ENCODE peak calls at places on chromosomes 12 and 14, in five cellular contexts. One of them, this sample, is unnamed.

GRCh38 chr14:106879241-106879640 is 1352.9 kb downstream of the TMEM121 start:
- DNase-seq in H9: no peak
- DNase-seq in mesenchymal stem cell: no peak
- DNase-seq in H1: no peak
- DNase-seq in neuronal stem cell: no peak
- DNase-seq in this sample: no peak

GRCh38 chr12:89160716-89161123 is 191.6 kb downstream of the DUSP6 start:
- DNase-seq in H1: no peak
- DNase-seq in mesenchymal stem cell: peak
- DNase-seq in H9: no peak
- DNase-seq in neuronal stem cell: no peak
- DNase-seq in this sample: peak

GRCh38 chr14:95784137-95784536 is 70.2 kb upstream of the TCL1A start:
- DNase-seq in H1: no peak
- DNase-seq in H9: no peak
- DNase-seq in mesenchymal stem cell: no peak
- DNase-seq in neuronal stem cell: peak
- DNase-seq in this sample: no peak

GRCh38 chr14:93120522-93120921 is 4.8 kb upstream of the ITPK1 start:
- DNase-seq in H9: no peak
- DNase-seq in H1: no peak
- DNase-seq in mesenchymal stem cell: no peak
- DNase-seq in neuronal stem cell: no peak
- DNase-seq in this sample: no peak

GRCh38 chr14:92847220-92848148 is 53.4 kb downstream of the GOLGA5 start:
- DNase-seq in mesenchymal stem cell: no peak
- DNase-seq in neuronal stem cell: no peak
- DNase-seq in H9: no peak
- DNase-seq in H1: no peak
- DNase-seq in this sample: no peak

GRCh38 chr14:60294670-60295069 is 45.6 kb downstream of the PPM1A start:
- DNase-seq in H9: no peak
- DNase-seq in mesenchymal stem cell: no peak
- DNase-seq in neuronal stem cell: no peak
- DNase-seq in H1: no peak
- DNase-seq in this sample: no peak

GRCh38 chr12:91272456-91273063 is 89.9 kb upstream of the DCN start:
- DNase-seq in H1: peak
- DNase-seq in mesenchymal stem cell: peak
- DNase-seq in neuronal stem cell: peak
- DNase-seq in H9: peak
- DNase-seq in this sample: no peak

GRCh38 chr12:52669426-52669825 is 10.8 kb downstream of the KRT1 start:
- DNase-seq in mesenchymal stem cell: no peak
- DNase-seq in H1: no peak
- DNase-seq in neuronal stem cell: no peak
- DNase-seq in H9: no peak
- DNase-seq in this sample: peak

GRCh38 chr14:50353126-50353525 is 41.0 kb downstream of the DMAC2L start:
- DNase-seq in mesenchymal stem cell: no peak
- DNase-seq in H9: no peak
- DNase-seq in H1: no peak
- DNase-seq in neuronal stem cell: no peak
- DNase-seq in this sample: peak

GRCh38 chr12:29763301-29763683 is 20.4 kb downstream of the TMTC1 start:
- DNase-seq in H9: no peak
- DNase-seq in neuronal stem cell: no peak
- DNase-seq in mesenchymal stem cell: peak
- DNase-seq in H1: no peak
- DNase-seq in this sample: no peak

GRCh38 chr12:84172823-84173424 is 739.7 kb downstream of the SLC6A15 start:
- DNase-seq in H1: no peak
- DNase-seq in mesenchymal stem cell: no peak
- DNase-seq in H9: no peak
- DNase-seq in neuronal stem cell: no peak
- DNase-seq in this sample: no peak

GRCh38 chr12:52020539-52021336 is 14.0 kb downstream of the TAMALIN start:
- DNase-seq in mesenchymal stem cell: peak
- DNase-seq in neuronal stem cell: no peak
- DNase-seq in H9: peak
- DNase-seq in H1: peak
- DNase-seq in this sample: peak

GRCh38 chr12:3216726-3217682 is 139.8 kb downstream of the TSPAN9 start:
- DNase-seq in neuronal stem cell: no peak
- DNase-seq in H1: no peak
- DNase-seq in H9: no peak
- DNase-seq in mesenchymal stem cell: peak
- DNase-seq in this sample: no peak

GRCh38 chr14:58298477-58298879 is at the start of gene ARID4A:
- DNase-seq in mesenchymal stem cell: no peak
- DNase-seq in H9: no peak
- DNase-seq in H1: no peak
- DNase-seq in neuronal stem cell: no peak
- DNase-seq in this sample: peak

GRCh38 chr14:68814376-68815287 is 21.8 kb upstream of the ZFP36L1 start:
- DNase-seq in neuronal stem cell: no peak
- DNase-seq in mesenchymal stem cell: peak
- DNase-seq in H9: peak
- DNase-seq in H1: no peak
- DNase-seq in this sample: peak

GRCh38 chr12:127750076-127750840 is 516.7 kb upstream of the TMEM132C start:
- DNase-seq in H1: no peak
- DNase-seq in neuronal stem cell: no peak
- DNase-seq in H9: no peak
- DNase-seq in mesenchymal stem cell: no peak
- DNase-seq in this sample: no peak

GRCh38 chr14:100145682-100146464 is 13.6 kb downstream of the DEGS2 start:
- DNase-seq in H1: no peak
- DNase-seq in neuronal stem cell: no peak
- DNase-seq in H9: no peak
- DNase-seq in mesenchymal stem cell: no peak
- DNase-seq in this sample: no peak

GRCh38 chr14:24139272-24139934 is 2.0 kb downstream of the EMC9 start:
- DNase-seq in mesenchymal stem cell: no peak
- DNase-seq in H1: no peak
- DNase-seq in neuronal stem cell: no peak
- DNase-seq in H9: no peak
- DNase-seq in this sample: no peak

GRCh38 chr14:42095155-42095554 is 488.5 kb downstream of the LRFN5 start:
- DNase-seq in H9: peak
- DNase-seq in mesenchymal stem cell: no peak
- DNase-seq in H1: no peak
- DNase-seq in neuronal stem cell: no peak
- DNase-seq in this sample: no peak

GRCh38 chr14:68631058-68631690 is 161.7 kb downstream of the ZFP36L1 start:
- DNase-seq in H9: no peak
- DNase-seq in mesenchymal stem cell: no peak
- DNase-seq in neuronal stem cell: no peak
- DNase-seq in H1: no peak
- DNase-seq in this sample: no peak

GRCh38 chr14:63891148-63891964 is 38.6 kb downstream of the SYNE2 start:
- DNase-seq in neuronal stem cell: no peak
- DNase-seq in H1: peak
- DNase-seq in mesenchymal stem cell: peak
- DNase-seq in H9: peak
- DNase-seq in this sample: no peak

GRCh38 chr12:64826234-64826633 is 1.8 kb downstream of the TBC1D30 start:
- DNase-seq in neuronal stem cell: peak
- DNase-seq in H9: peak
- DNase-seq in H1: no peak
- DNase-seq in mesenchymal stem cell: peak
- DNase-seq in this sample: peak

GRCh38 chr14:77008541-77008940 is 20.0 kb downstream of the IRF2BPL start:
- DNase-seq in mesenchymal stem cell: no peak
- DNase-seq in neuronal stem cell: no peak
- DNase-seq in H9: no peak
- DNase-seq in H1: no peak
- DNase-seq in this sample: no peak

GRCh38 chr14:76829650-76830421 is 3.6 kb downstream of the LRRC74A start:
- DNase-seq in H9: no peak
- DNase-seq in H1: no peak
- DNase-seq in mesenchymal stem cell: no peak
- DNase-seq in neuronal stem cell: no peak
- DNase-seq in this sample: no peak

GRCh38 chr12:99195474-99195873 is 452.1 kb upstream of the GARIN6 start:
- DNase-seq in H1: peak
- DNase-seq in mesenchymal stem cell: no peak
- DNase-seq in neuronal stem cell: peak
- DNase-seq in H9: no peak
- DNase-seq in this sample: no peak

GRCh38 chr12:726281-727140 is 25.9 kb upstream of the WNK1 start:
- DNase-seq in H9: no peak
- DNase-seq in H1: no peak
- DNase-seq in mesenchymal stem cell: no peak
- DNase-seq in neuronal stem cell: no peak
- DNase-seq in this sample: no peak

GRCh38 chr12:79296128-79296527 is 394.6 kb downstream of the PAWR start:
- DNase-seq in H1: no peak
- DNase-seq in H9: no peak
- DNase-seq in neuronal stem cell: no peak
- DNase-seq in mesenchymal stem cell: no peak
- DNase-seq in this sample: no peak
- H2BK12ac ChIP-seq in H1: no peak
- H2BK12ac ChIP-seq in H9: no peak
- H2BK12ac ChIP-seq in neuronal stem cell: no peak
- H2BK12ac ChIP-seq in mesenchymal stem cell: no peak
- H2BK12ac ChIP-seq in this sample: no peak

DNA sequence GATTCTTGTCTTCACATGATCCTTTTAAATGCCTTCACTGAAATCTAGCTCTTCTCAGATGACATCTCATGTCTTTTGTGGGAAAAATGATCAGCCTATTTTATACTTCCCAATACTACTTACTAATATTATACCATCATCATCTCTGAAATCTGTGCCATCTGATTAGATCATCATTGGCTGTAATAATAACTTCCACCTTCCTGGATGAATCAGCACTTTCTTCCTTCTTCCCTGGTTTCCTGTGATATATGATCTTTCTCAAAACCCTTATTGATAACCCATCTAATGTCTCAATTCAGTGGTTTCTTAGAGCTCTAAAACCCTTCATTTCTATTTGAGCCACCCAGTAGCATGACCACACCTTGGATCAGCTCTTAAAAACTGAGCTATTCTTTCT is 30.9 kb downstream of the GPR137C start:
- DNase-seq in H1: no peak
- DNase-seq in H9: no peak
- DNase-seq in mesenchymal stem cell: no peak
- DNase-seq in neuronal stem cell: no peak
- DNase-seq in this sample: no peak
- H2BK12ac ChIP-seq in H1: no peak
- H2BK12ac ChIP-seq in H9: no peak
- H2BK12ac ChIP-seq in mesenchymal stem cell: no peak
- H2BK12ac ChIP-seq in neuronal stem cell: no peak
- H2BK12ac ChIP-seq in this sample: no peak

GRCh38 chr12:67784831-67785230 is 136.3 kb downstream of the DYRK2 start:
- DNase-seq in mesenchymal stem cell: no peak
- DNase-seq in H9: no peak
- DNase-seq in H1: no peak
- DNase-seq in neuronal stem cell: no peak
- DNase-seq in this sample: no peak
- H2BK12ac ChIP-seq in mesenchymal stem cell: no peak
- H2BK12ac ChIP-seq in H9: no peak
- H2BK12ac ChIP-seq in H1: no peak
- H2BK12ac ChIP-seq in neuronal stem cell: no peak
- H2BK12ac ChIP-seq in this sample: no peak

GRCh38 chr12:56425940-56426438 is 23.2 kb downstream of the TIMELESS start:
- DNase-seq in neuronal stem cell: no peak
- DNase-seq in H1: no peak
- DNase-seq in H9: no peak
- DNase-seq in mesenchymal stem cell: no peak
- DNase-seq in this sample: no peak

GRCh38 chr12:56437430-56438176 is 11.6 kb downstream of the TIMELESS start:
- DNase-seq in mesenchymal stem cell: no peak
- DNase-seq in neuronal stem cell: no peak
- DNase-seq in H9: no peak
- DNase-seq in H1: no peak
- DNase-seq in this sample: no peak

GRCh38 chr12:56434828-56435227 is 14.4 kb downstream of the TIMELESS start:
- DNase-seq in H9: no peak
- DNase-seq in H1: no peak
- DNase-seq in mesenchymal stem cell: no peak
- DNase-seq in neuronal stem cell: no peak
- DNase-seq in this sample: no peak

GRCh38 chr12:56431288-56431687 is 17.9 kb downstream of the TIMELESS start:
- DNase-seq in neuronal stem cell: no peak
- DNase-seq in H1: no peak
- DNase-seq in mesenchymal stem cell: no peak
- DNase-seq in H9: no peak
- DNase-seq in this sample: no peak

GRCh38 chr12:56431850-56432249 is 17.4 kb downstream of the TIMELESS start:
- DNase-seq in mesenchymal stem cell: peak
- DNase-seq in neuronal stem cell: no peak
- DNase-seq in H1: no peak
- DNase-seq in H9: no peak
- DNase-seq in this sample: no peak
- H2BK12ac ChIP-seq in mesenchymal stem cell: no peak
- H2BK12ac ChIP-seq in neuronal stem cell: no peak
- H2BK12ac ChIP-seq in H1: no peak
- H2BK12ac ChIP-seq in H9: no peak
- H2BK12ac ChIP-seq in this sample: no peak

GRCh38 chr12:4448376-4448775 is 2.8 kb upstream of the FGF6 start:
- DNase-seq in H9: no peak
- DNase-seq in mesenchymal stem cell: no peak
- DNase-seq in neuronal stem cell: no peak
- DNase-seq in H1: no peak
- DNase-seq in this sample: no peak

GRCh38 chr12:4448943-4449861 is 3.6 kb upstream of the FGF6 start:
- DNase-seq in neuronal stem cell: no peak
- DNase-seq in H1: no peak
- DNase-seq in mesenchymal stem cell: no peak
- DNase-seq in H9: no peak
- DNase-seq in this sample: no peak

GRCh38 chr12:4446335-4446734 is 720 bp upstream of the FGF6 start:
- DNase-seq in mesenchymal stem cell: no peak
- DNase-seq in H9: no peak
- DNase-seq in H1: no peak
- DNase-seq in neuronal stem cell: no peak
- DNase-seq in this sample: no peak

GRCh38 chr12:4445156-4446020 is at the start of gene FGF6:
- DNase-seq in mesenchymal stem cell: no peak
- DNase-seq in H9: no peak
- DNase-seq in neuronal stem cell: no peak
- DNase-seq in H1: no peak
- DNase-seq in this sample: no peak

GRCh38 chr12:4447151-4447550 is 1.5 kb upstream of the FGF6 start:
- DNase-seq in H9: no peak
- DNase-seq in neuronal stem cell: no peak
- DNase-seq in H1: no peak
- DNase-seq in mesenchymal stem cell: no peak
- DNase-seq in this sample: no peak
- H2BK12ac ChIP-seq in H9: no peak
- H2BK12ac ChIP-seq in neuronal stem cell: no peak
- H2BK12ac ChIP-seq in H1: no peak
- H2BK12ac ChIP-seq in mesenchymal stem cell: no peak
- H2BK12ac ChIP-seq in this sample: no peak

This sample was measured in trophoblast cell.